ENCODE peak calls at places on chromosomes 11 and 22, in six cellular contexts. One of them, this sample, is unnamed.

GRCh38 chr11:3021125-3021524 is 29.0 kb upstream of the NAP1L4 start:
- DNase-seq in uterus: no peak
- DNase-seq in NB4: peak; percentile 53
- DNase-seq in IMR-90: peak; percentile 16
- DNase-seq in upper lobe of right lung: no peak
- DNase-seq in NCI-H1105 treated with DMSO at 0.1 percent for 48 hours: peak; percentile 49
- DNase-seq in this sample: peak; percentile 58

GRCh38 chr11:69387409-69387885 is 93.5 kb downstream of the MYEOV start:
- DNase-seq in uterus: no peak
- DNase-seq in NB4: no peak
- DNase-seq in IMR-90: no peak
- DNase-seq in upper lobe of right lung: no peak
- DNase-seq in NCI-H1105 treated with DMSO at 0.1 percent for 48 hours: no peak
- DNase-seq in this sample: no peak

GRCh38 chr22:25212337-25212736 is 7.1 kb upstream of the CRYBB2 start:
- DNase-seq in uterus: no peak
- DNase-seq in NB4: peak; percentile 28
- DNase-seq in IMR-90: no peak
- DNase-seq in upper lobe of right lung: no peak
- DNase-seq in NCI-H1105 treated with DMSO at 0.1 percent for 48 hours: no peak
- DNase-seq in this sample: no peak

GRCh38 chr11:118186346-118187107 is 10.1 kb upstream of the SCN2B start:
- DNase-seq in uterus: no peak
- DNase-seq in NB4: peak; percentile 60
- DNase-seq in IMR-90: no peak
- DNase-seq in upper lobe of right lung: no peak
- DNase-seq in NCI-H1105 treated with DMSO at 0.1 percent for 48 hours: no peak
- DNase-seq in this sample: peak; percentile 29

GRCh38 chr11:19889531-19889930 is 176.9 kb downstream of the NAV2 start:
- DNase-seq in uterus: no peak
- DNase-seq in NB4: no peak
- DNase-seq in IMR-90: peak; percentile 38
- DNase-seq in upper lobe of right lung: no peak
- DNase-seq in NCI-H1105 treated with DMSO at 0.1 percent for 48 hours: no peak
- DNase-seq in this sample: no peak

GRCh38 chr22:19361501-19362103 is 69.9 kb downstream of the HIRA start:
- DNase-seq in uterus: no peak
- DNase-seq in NB4: peak; percentile 25
- DNase-seq in IMR-90: no peak
- DNase-seq in upper lobe of right lung: no peak
- DNase-seq in NCI-H1105 treated with DMSO at 0.1 percent for 48 hours: no peak
- DNase-seq in this sample: no peak

GRCh38 chr11:122671270-122671906 is 15.9 kb downstream of the UBASH3B start:
- DNase-seq in uterus: no peak
- DNase-seq in NB4: peak; percentile 75
- DNase-seq in IMR-90: peak; percentile 94
- DNase-seq in upper lobe of right lung: no peak
- DNase-seq in NCI-H1105 treated with DMSO at 0.1 percent for 48 hours: no peak
- DNase-seq in this sample: no peak

GRCh38 chr22:37070744-37071143 is 19.2 kb downstream of the KCTD17 start:
- DNase-seq in uterus: no peak
- DNase-seq in NB4: no peak
- DNase-seq in IMR-90: no peak
- DNase-seq in upper lobe of right lung: no peak
- DNase-seq in NCI-H1105 treated with DMSO at 0.1 percent for 48 hours: no peak
- DNase-seq in this sample: no peak

GRCh38 chr11:113645593-113646349 is 60.3 kb downstream of the TMPRSS5 start:
- DNase-seq in uterus: no peak
- DNase-seq in NB4: no peak
- DNase-seq in IMR-90: no peak
- DNase-seq in upper lobe of right lung: no peak
- DNase-seq in NCI-H1105 treated with DMSO at 0.1 percent for 48 hours: no peak
- DNase-seq in this sample: no peak

GRCh38 chr11:75453916-75454655 is 21.1 kb upstream of the KLHL35 start:
- DNase-seq in uterus: no peak
- DNase-seq in NB4: no peak
- DNase-seq in IMR-90: peak; percentile 82
- DNase-seq in upper lobe of right lung: no peak
- DNase-seq in NCI-H1105 treated with DMSO at 0.1 percent for 48 hours: no peak
- DNase-seq in this sample: no peak

GRCh38 chr11:35605691-35606090 is 12.6 kb upstream of the FJX1 start:
- DNase-seq in uterus: peak; percentile 66
- DNase-seq in NB4: no peak
- DNase-seq in IMR-90: peak; percentile 59
- DNase-seq in upper lobe of right lung: no peak
- DNase-seq in NCI-H1105 treated with DMSO at 0.1 percent for 48 hours: no peak
- DNase-seq in this sample: peak; percentile 23

GRCh38 chr11:69419662-69420061 is 61.8 kb upstream of the LINC01488 start:
- DNase-seq in uterus: no peak
- DNase-seq in NB4: no peak
- DNase-seq in IMR-90: no peak
- DNase-seq in upper lobe of right lung: peak; percentile 43
- DNase-seq in NCI-H1105 treated with DMSO at 0.1 percent for 48 hours: no peak
- DNase-seq in this sample: no peak

GRCh38 chr11:73295259-73295995 is 12.6 kb upstream of the ARHGEF17 start:
- DNase-seq in uterus: peak; percentile 63
- DNase-seq in NB4: peak; percentile 85
- DNase-seq in IMR-90: peak; percentile 91
- DNase-seq in upper lobe of right lung: peak; percentile 84
- DNase-seq in NCI-H1105 treated with DMSO at 0.1 percent for 48 hours: peak; percentile 17
- DNase-seq in this sample: peak; percentile 70

GRCh38 chr11:32960553-32961164 is 55.0 kb upstream of the DEPDC7 start:
- DNase-seq in uterus: no peak
- DNase-seq in NB4: peak; percentile 62
- DNase-seq in IMR-90: peak; percentile 71
- DNase-seq in upper lobe of right lung: no peak
- DNase-seq in NCI-H1105 treated with DMSO at 0.1 percent for 48 hours: peak; percentile 57
- DNase-seq in this sample: no peak

GRCh38 chr22:29820941-29821789 is 16.9 kb downstream of the ASCC2 start:
- DNase-seq in uterus: peak; percentile 37
- DNase-seq in NB4: peak; percentile 94
- DNase-seq in IMR-90: peak; percentile 98
- DNase-seq in upper lobe of right lung: peak; percentile 91
- DNase-seq in NCI-H1105 treated with DMSO at 0.1 percent for 48 hours: peak; percentile 45
- DNase-seq in this sample: peak; percentile 95

GRCh38 chr11:97610000-97610399 is 1220.2 kb downstream of the JRKL start:
- DNase-seq in uterus: no peak
- DNase-seq in NB4: peak; percentile 34
- DNase-seq in IMR-90: no peak
- DNase-seq in upper lobe of right lung: no peak
- DNase-seq in NCI-H1105 treated with DMSO at 0.1 percent for 48 hours: no peak
- DNase-seq in this sample: no peak

GRCh38 chr22:49827853-49828598 is at the start of gene BRD1:
- DNase-seq in uterus: no peak
- DNase-seq in NB4: peak; percentile 78
- DNase-seq in IMR-90: peak; percentile 61
- DNase-seq in upper lobe of right lung: peak; percentile 82
- DNase-seq in NCI-H1105 treated with DMSO at 0.1 percent for 48 hours: peak; percentile 21
- DNase-seq in this sample: peak; percentile 52

GRCh38 chr11:14623036-14623435 is 20.6 kb upstream of the PDE3B start:
- DNase-seq in uterus: no peak
- DNase-seq in NB4: peak; percentile 18
- DNase-seq in IMR-90: no peak
- DNase-seq in upper lobe of right lung: no peak
- DNase-seq in NCI-H1105 treated with DMSO at 0.1 percent for 48 hours: no peak
- DNase-seq in this sample: no peak

GRCh38 chr11:33737362-33737821 is 1.2 kb upstream of the CD59 start:
- DNase-seq in uterus: no peak
- DNase-seq in NB4: no peak
- DNase-seq in IMR-90: no peak
- DNase-seq in upper lobe of right lung: no peak
- DNase-seq in NCI-H1105 treated with DMSO at 0.1 percent for 48 hours: no peak
- DNase-seq in this sample: no peak

GRCh38 chr11:17014321-17014773 is at the start of gene PLEKHA7:
- DNase-seq in uterus: no peak
- DNase-seq in NB4: no peak
- DNase-seq in IMR-90: no peak
- DNase-seq in upper lobe of right lung: peak; percentile 71
- DNase-seq in NCI-H1105 treated with DMSO at 0.1 percent for 48 hours: peak; percentile 34
- DNase-seq in this sample: no peak

GRCh38 chr11:116794851-116795250 is 3.2 kb upstream of the APOA5 start:
- DNase-seq in uterus: no peak
- DNase-seq in NB4: no peak
- DNase-seq in IMR-90: no peak
- DNase-seq in upper lobe of right lung: no peak
- DNase-seq in NCI-H1105 treated with DMSO at 0.1 percent for 48 hours: no peak
- DNase-seq in this sample: no peak

GRCh38 chr22:16974298-16975084 is 33.5 kb downstream of the GAB4 start:
- DNase-seq in uterus: no peak
- DNase-seq in NB4: no peak
- DNase-seq in IMR-90: no peak
- DNase-seq in upper lobe of right lung: no peak
- DNase-seq in NCI-H1105 treated with DMSO at 0.1 percent for 48 hours: no peak
- DNase-seq in this sample: no peak